ENCODE peak calls at places on chromosomes 6 and 20, in five cellular contexts. M is GM23338, E is tibial artery, D is foreskin keratinocyte, Z is GM23248. Q is an unnamed sample.

GRCh38 chr6:125995972-125996580 is 9.7 kb downstream of the TRMT11 start:
- DNase-seq in Z (peak), D (peak), M (peak), E (peak), Q (peak)

GRCh38 chr6:47261191-47261590 is 48.5 kb downstream of the TNFRSF21 start:
- DNase-seq in M (no peak), D (no peak), Z (no peak), E (no peak), Q (no peak)

GRCh38 chr6:157982580-157983438 is 1.1 kb downstream of the SYNJ2 start:
- DNase-seq in D (no peak), E (peak), Z (peak), M (peak), Q (no peak)

GRCh38 chr6:157966990-157967389 is 14.7 kb upstream of the SYNJ2 start:
- DNase-seq in D (no peak), Z (no peak), M (no peak), E (no peak), Q (no peak)

GRCh38 chr6:20427856-20428255 is 26.2 kb downstream of the E2F3 start:
- DNase-seq in M (no peak), Z (no peak), D (no peak), E (no peak), Q (no peak)

GRCh38 chr6:138454976-138455706 is 44.2 kb downstream of the NHSL1 start:
- DNase-seq in Z (peak), M (no peak), E (no peak), D (peak), Q (no peak)

GRCh38 chr6:121770943-121771342 is 335.5 kb downstream of the GJA1 start:
- DNase-seq in Z (peak), E (no peak), D (peak), M (no peak), Q (no peak)

GRCh38 chr20:61660559-61660958 is 405.1 kb downstream of the TAF4 start:
- DNase-seq in Z (no peak), M (no peak), D (no peak), E (no peak), Q (no peak)

GRCh38 chr20:8153281-8153908 is 21.3 kb downstream of the PLCB1 start:
- DNase-seq in Z (no peak), D (no peak), M (no peak), E (no peak), Q (no peak)

GRCh38 chr20:50282592-50283241 is 92.1 kb downstream of the CEBPB start:
- DNase-seq in M (no peak), D (no peak), E (peak), Z (no peak), Q (no peak)
- H3K27ac ChIP-seq in M (no peak), D (no peak), E (peak), Z (no peak), Q (no peak)

GRCh38 chr20:36992802-36993334 is 41.4 kb upstream of the SAMHD1 start:
- DNase-seq in Z (no peak), E (no peak), M (no peak), D (no peak), Q (no peak)
- H3K27ac ChIP-seq in Z (no peak), E (no peak), M (no peak), D (no peak), Q (no peak)

DNA sequence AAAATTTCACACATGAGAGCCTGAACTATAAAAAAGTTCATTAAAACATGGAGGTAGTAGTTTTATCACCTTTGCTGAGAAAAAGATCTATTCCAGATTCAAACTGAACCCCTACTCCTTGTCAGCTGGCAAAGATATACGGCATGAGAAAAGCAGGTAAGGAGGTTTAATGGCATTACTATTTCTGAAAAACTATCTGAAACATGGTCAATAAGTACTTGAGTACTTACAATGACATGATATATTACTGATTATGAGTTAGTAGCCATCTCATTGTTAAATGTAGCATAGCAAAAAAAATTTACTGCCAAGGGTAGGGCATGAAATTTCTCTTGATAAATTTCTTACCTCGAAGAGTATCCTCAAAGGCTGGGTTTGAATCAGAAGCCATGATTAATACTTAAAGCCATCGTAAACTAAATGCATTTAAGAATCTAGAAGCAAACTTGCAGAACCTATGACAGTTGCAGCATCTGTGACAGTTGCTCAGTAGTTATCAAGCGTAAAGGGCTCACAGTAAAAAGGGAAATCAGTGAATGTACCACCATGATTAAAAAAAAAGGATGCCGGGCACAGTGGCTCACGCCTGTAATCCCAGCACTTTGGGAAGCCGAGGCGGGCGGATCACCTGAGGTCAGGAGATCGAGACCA is 8.7 kb downstream of the SLC17A5 start:
- DNase-seq in E (no peak), Z (peak), M (no peak), D (no peak), Q (no peak)
- H3K27ac ChIP-seq in E (peak), Z (peak), M (no peak), D (no peak), Q (no peak)

GRCh38 chr6:35622283-35622682 is 66.4 kb downstream of the FKBP5 start:
- DNase-seq in M (no peak), E (no peak), D (no peak), Z (no peak), Q (no peak)

GRCh38 chr6:35624341-35625070 is 64.2 kb downstream of the FKBP5 start:
- DNase-seq in E (no peak), Z (peak), M (peak), D (no peak), Q (no peak)

DNA sequence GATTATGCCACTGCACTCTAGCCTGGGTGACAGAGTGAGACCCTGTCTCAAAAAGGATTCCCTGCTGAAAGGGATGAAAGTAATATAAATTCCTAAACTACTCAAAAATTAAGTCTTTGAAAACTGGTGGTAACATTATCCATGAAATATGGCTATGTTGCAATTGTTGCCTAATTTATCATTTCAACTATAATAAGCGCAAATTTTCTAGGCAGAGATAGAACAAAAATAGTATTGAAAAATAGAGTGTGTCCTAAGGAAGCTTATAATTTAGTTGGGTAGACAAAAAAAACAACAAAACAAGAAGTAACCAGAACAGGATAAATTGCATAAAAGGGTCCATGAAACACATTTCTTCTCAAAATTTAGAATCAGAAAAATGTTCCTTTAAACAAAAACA is 68.0 kb downstream of the FKBP5 start:
- DNase-seq in M (no peak), E (no peak), D (no peak), Z (no peak), Q (no peak)
- H3K27ac ChIP-seq in M (no peak), E (no peak), D (no peak), Z (no peak), Q (no peak)

GRCh38 chr20:64049060-64049886 is at the start of gene SOX18:
- DNase-seq in M (peak), D (no peak), E (no peak), Z (peak), Q (no peak)
- H3K27ac ChIP-seq in M (no peak), D (no peak), E (no peak), Z (no peak), Q (no peak)

DNA sequence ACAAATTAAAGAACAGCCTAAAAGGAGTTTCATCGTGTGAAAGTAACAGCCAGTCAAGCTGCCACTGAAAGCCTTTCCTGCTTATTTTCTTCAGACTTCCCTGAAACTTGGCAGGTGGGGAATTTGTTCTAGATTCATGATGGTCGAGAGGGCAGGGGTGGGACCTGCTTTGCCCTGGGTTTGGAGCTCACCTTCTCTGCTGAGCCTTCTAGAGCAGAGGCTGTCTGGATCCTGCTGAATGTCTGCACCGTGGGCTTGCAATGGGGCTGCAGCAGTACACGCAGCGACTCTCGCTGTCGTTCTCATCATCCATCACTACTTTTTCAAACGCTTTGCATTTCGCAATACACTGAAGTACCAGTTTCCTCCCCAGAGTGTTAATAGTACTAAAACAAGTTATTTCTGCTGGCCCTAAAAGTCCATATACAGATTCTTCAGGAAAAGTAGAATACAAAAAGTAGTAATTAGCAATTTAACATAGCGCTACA is 16.3 kb downstream of the FOXC1 start:
- DNase-seq in M (no peak), E (peak), D (no peak), Z (no peak), Q (no peak)
- H3K27ac ChIP-seq in M (no peak), E (peak), D (no peak), Z (no peak), Q (no peak)